ENCODE peak calls at places on chromosomes 11 and 22, in ten cellular contexts. One of them, this sample, is unnamed.

GRCh38 chr11:69376155-69377028 is 82.4 kb downstream of the MYEOV start:
- DNase-seq in astrocyte: no peak
- DNase-seq in AG04449: no peak
- DNase-seq in astrocyte of the cerebellum: no peak
- DNase-seq in heart right ventricle: no peak
- DNase-seq in hepatocyte: no peak
- DNase-seq in GM06990: no peak
- DNase-seq in Panc1: no peak
- DNase-seq in A549: no peak
- DNase-seq in OCI-LY7: no peak
- DNase-seq in this sample: no peak

GRCh38 chr11:12085371-12086251 is 24.8 kb upstream of the MICAL2 start:
- DNase-seq in astrocyte: peak; percentile 61
- DNase-seq in hepatocyte: no peak
- DNase-seq in GM06990: no peak
- DNase-seq in astrocyte of the cerebellum: no peak
- DNase-seq in AG04449: no peak
- DNase-seq in OCI-LY7: no peak
- DNase-seq in A549: peak; percentile 29
- DNase-seq in heart right ventricle: no peak
- DNase-seq in Panc1: no peak
- DNase-seq in this sample: no peak

GRCh38 chr11:72629266-72629665 is 45.0 kb downstream of the PDE2A start:
- DNase-seq in hepatocyte: no peak
- DNase-seq in heart right ventricle: peak; percentile 65
- DNase-seq in astrocyte: no peak
- DNase-seq in A549: no peak
- DNase-seq in AG04449: no peak
- DNase-seq in GM06990: no peak
- DNase-seq in Panc1: no peak
- DNase-seq in astrocyte of the cerebellum: no peak
- DNase-seq in OCI-LY7: no peak
- DNase-seq in this sample: no peak

GRCh38 chr11:66414120-66414934 is 6.5 kb upstream of the NPAS4 start:
- DNase-seq in AG04449: no peak
- DNase-seq in A549: no peak
- DNase-seq in hepatocyte: no peak
- DNase-seq in Panc1: no peak
- DNase-seq in OCI-LY7: no peak
- DNase-seq in astrocyte: no peak
- DNase-seq in heart right ventricle: no peak
- DNase-seq in astrocyte of the cerebellum: no peak
- DNase-seq in GM06990: no peak
- DNase-seq in this sample: no peak

GRCh38 chr22:42745118-42745517 is 24.4 kb upstream of the A4GALT start:
- DNase-seq in Panc1: no peak
- DNase-seq in hepatocyte: peak; percentile 71
- DNase-seq in AG04449: no peak
- DNase-seq in astrocyte of the cerebellum: no peak
- DNase-seq in A549: no peak
- DNase-seq in GM06990: no peak
- DNase-seq in heart right ventricle: no peak
- DNase-seq in astrocyte: peak; percentile 67
- DNase-seq in OCI-LY7: no peak
- DNase-seq in this sample: no peak

GRCh38 chr11:26916805-26917204 is 77.1 kb upstream of the FIBIN start:
- DNase-seq in Panc1: no peak
- DNase-seq in hepatocyte: no peak
- DNase-seq in heart right ventricle: no peak
- DNase-seq in astrocyte: peak; percentile 15
- DNase-seq in A549: no peak
- DNase-seq in AG04449: no peak
- DNase-seq in GM06990: no peak
- DNase-seq in OCI-LY7: no peak
- DNase-seq in astrocyte of the cerebellum: no peak
- DNase-seq in this sample: no peak

GRCh38 chr11:35047179-35047578 is 91.8 kb upstream of the CD44 start:
- DNase-seq in GM06990: peak; percentile 38
- DNase-seq in hepatocyte: no peak
- DNase-seq in astrocyte: no peak
- DNase-seq in A549: no peak
- DNase-seq in OCI-LY7: peak; percentile 50
- DNase-seq in astrocyte of the cerebellum: no peak
- DNase-seq in Panc1: no peak
- DNase-seq in AG04449: no peak
- DNase-seq in heart right ventricle: no peak
- DNase-seq in this sample: no peak

GRCh38 chr11:103800406-103801114 is 235.9 kb upstream of the DDI1 start:
- DNase-seq in AG04449: no peak
- DNase-seq in A549: no peak
- DNase-seq in OCI-LY7: peak; percentile 1
- DNase-seq in GM06990: no peak
- DNase-seq in hepatocyte: no peak
- DNase-seq in astrocyte: peak; percentile 23
- DNase-seq in astrocyte of the cerebellum: no peak
- DNase-seq in Panc1: no peak
- DNase-seq in heart right ventricle: peak; percentile 56
- DNase-seq in this sample: no peak

GRCh38 chr11:86358720-86359119 is 16.0 kb upstream of the CCDC81 start:
- DNase-seq in GM06990: no peak
- DNase-seq in AG04449: no peak
- DNase-seq in OCI-LY7: no peak
- DNase-seq in Panc1: no peak
- DNase-seq in heart right ventricle: no peak
- DNase-seq in astrocyte of the cerebellum: no peak
- DNase-seq in A549: no peak
- DNase-seq in astrocyte: no peak
- DNase-seq in hepatocyte: no peak
- DNase-seq in this sample: no peak

GRCh38 chr11:86355256-86355655 is 19.4 kb upstream of the CCDC81 start:
- DNase-seq in hepatocyte: no peak
- DNase-seq in astrocyte: no peak
- DNase-seq in astrocyte of the cerebellum: no peak
- DNase-seq in OCI-LY7: no peak
- DNase-seq in heart right ventricle: no peak
- DNase-seq in A549: no peak
- DNase-seq in Panc1: no peak
- DNase-seq in GM06990: no peak
- DNase-seq in AG04449: no peak
- DNase-seq in this sample: no peak

GRCh38 chr11:86365566-86365965 is 9.1 kb upstream of the CCDC81 start:
- DNase-seq in A549: no peak
- DNase-seq in GM06990: no peak
- DNase-seq in hepatocyte: no peak
- DNase-seq in astrocyte of the cerebellum: no peak
- DNase-seq in astrocyte: no peak
- DNase-seq in heart right ventricle: no peak
- DNase-seq in Panc1: no peak
- DNase-seq in OCI-LY7: no peak
- DNase-seq in AG04449: no peak
- DNase-seq in this sample: peak; percentile 43

GRCh38 chr11:86363424-86363823 is 11.3 kb upstream of the CCDC81 start:
- DNase-seq in OCI-LY7: no peak
- DNase-seq in heart right ventricle: no peak
- DNase-seq in A549: no peak
- DNase-seq in Panc1: no peak
- DNase-seq in astrocyte of the cerebellum: no peak
- DNase-seq in astrocyte: no peak
- DNase-seq in GM06990: no peak
- DNase-seq in hepatocyte: no peak
- DNase-seq in AG04449: no peak
- DNase-seq in this sample: no peak

DNA sequence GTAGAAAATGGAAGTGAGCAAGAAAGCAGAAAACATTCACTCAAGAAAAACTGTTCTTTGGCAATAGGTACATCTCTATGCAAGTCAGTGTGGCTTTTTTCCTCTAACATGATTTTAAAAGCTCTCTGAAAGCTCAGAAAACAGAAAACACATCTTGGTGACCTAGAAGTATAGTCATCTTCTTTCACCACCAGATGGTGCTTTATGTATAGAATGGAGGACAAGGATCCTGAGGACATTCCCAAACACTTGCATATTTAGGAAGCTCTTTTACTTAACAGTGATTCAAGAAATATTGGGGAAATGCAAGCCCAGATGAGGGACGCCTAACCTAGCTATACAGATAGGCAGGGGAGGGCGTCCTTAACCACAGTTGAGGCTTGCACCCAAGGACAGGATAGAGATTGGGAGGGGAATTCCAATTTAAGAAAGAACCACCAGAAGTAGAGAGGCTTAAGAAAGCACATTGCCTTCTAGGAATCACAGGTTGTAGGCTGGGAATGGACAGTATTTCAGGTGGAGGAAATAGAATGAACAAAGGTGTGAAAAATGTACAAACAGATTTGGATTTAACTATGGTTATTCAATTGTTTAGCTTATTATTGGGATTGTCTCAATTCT is 13.8 kb upstream of the CCDC81 start:
- DNase-seq in astrocyte: peak; percentile 27
- DNase-seq in OCI-LY7: no peak
- DNase-seq in astrocyte of the cerebellum: peak; percentile 18
- DNase-seq in Panc1: peak; percentile 18
- DNase-seq in heart right ventricle: no peak
- DNase-seq in AG04449: peak; percentile 29
- DNase-seq in hepatocyte: peak; percentile 40
- DNase-seq in A549: peak; percentile 41
- DNase-seq in GM06990: no peak
- DNase-seq in this sample: peak; percentile 39
- TF ChIP-seq CTCF in astrocyte: peak; percentile 36
- TF ChIP-seq CTCF in OCI-LY7: peak; percentile 19
- TF ChIP-seq CTCF in astrocyte of the cerebellum: peak; percentile 42
- TF ChIP-seq CTCF in Panc1: peak; percentile 79
- TF ChIP-seq CTCF in heart right ventricle: peak; percentile 14
- TF ChIP-seq CTCF in AG04449: peak; percentile 52
- TF ChIP-seq CTCF in hepatocyte: peak; percentile 50
- TF ChIP-seq CTCF in A549: peak; percentile 76
- TF ChIP-seq CTCF in GM06990: no peak
- TF ChIP-seq CTCF in this sample: peak; percentile 40

GRCh38 chr11:64339754-64340408 is at the start of gene CCDC88B:
- DNase-seq in astrocyte of the cerebellum: no peak
- DNase-seq in AG04449: no peak
- DNase-seq in heart right ventricle: peak; percentile 47
- DNase-seq in astrocyte: no peak
- DNase-seq in hepatocyte: peak; percentile 7
- DNase-seq in GM06990: peak; percentile 83
- DNase-seq in A549: no peak
- DNase-seq in OCI-LY7: peak; percentile 92
- DNase-seq in Panc1: no peak
- DNase-seq in this sample: no peak

GRCh38 chr11:64340671-64341335 is 799 bp downstream of the CCDC88B start:
- DNase-seq in OCI-LY7: peak; percentile 78
- DNase-seq in heart right ventricle: no peak
- DNase-seq in astrocyte of the cerebellum: no peak
- DNase-seq in astrocyte: no peak
- DNase-seq in hepatocyte: peak; percentile 34
- DNase-seq in AG04449: no peak
- DNase-seq in GM06990: peak; percentile 81
- DNase-seq in Panc1: no peak
- DNase-seq in A549: no peak
- DNase-seq in this sample: no peak

GRCh38 chr11:64342869-64343739 is 3.1 kb downstream of the CCDC88B start:
- DNase-seq in hepatocyte: peak; percentile 2
- DNase-seq in OCI-LY7: no peak
- DNase-seq in astrocyte: no peak
- DNase-seq in astrocyte of the cerebellum: no peak
- DNase-seq in GM06990: no peak
- DNase-seq in A549: no peak
- DNase-seq in Panc1: no peak
- DNase-seq in heart right ventricle: no peak
- DNase-seq in AG04449: no peak
- DNase-seq in this sample: no peak

GRCh38 chr11:64341851-64342791 is 2.1 kb downstream of the CCDC88B start:
- DNase-seq in astrocyte of the cerebellum: peak; percentile 33
- DNase-seq in astrocyte: peak; percentile 61
- DNase-seq in A549: peak; percentile 91
- DNase-seq in Panc1: peak; percentile 43
- DNase-seq in GM06990: peak; percentile 91
- DNase-seq in OCI-LY7: peak; percentile 91
- DNase-seq in heart right ventricle: peak; percentile 86
- DNase-seq in AG04449: peak; percentile 28
- DNase-seq in hepatocyte: peak; percentile 93
- DNase-seq in this sample: peak; percentile 27

DNA sequence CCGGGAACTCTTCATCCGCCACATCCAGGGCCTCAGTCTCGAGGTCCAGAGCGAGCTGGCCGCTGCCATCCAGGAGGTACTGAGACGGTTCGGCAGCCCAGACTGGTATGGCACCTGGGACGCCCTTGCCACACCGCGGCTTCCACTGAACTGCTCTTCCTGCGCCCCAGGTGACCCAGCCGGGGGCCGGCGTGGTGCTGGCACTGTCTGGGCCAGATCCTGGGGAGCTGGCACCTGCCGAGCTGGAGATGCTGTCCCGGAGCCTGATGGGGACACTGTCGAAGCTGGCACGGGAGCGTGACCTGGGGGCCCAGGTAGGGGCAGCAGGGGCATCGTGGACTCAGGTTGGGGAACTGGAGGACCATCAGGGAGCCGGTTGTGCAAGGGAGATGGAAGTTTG is 1.4 kb downstream of the CCDC88B start:
- DNase-seq in Panc1: no peak
- DNase-seq in astrocyte: no peak
- DNase-seq in GM06990: no peak
- DNase-seq in astrocyte of the cerebellum: no peak
- DNase-seq in AG04449: no peak
- DNase-seq in hepatocyte: peak; percentile 3
- DNase-seq in heart right ventricle: no peak
- DNase-seq in OCI-LY7: no peak
- DNase-seq in A549: no peak
- DNase-seq in this sample: no peak
- H3K4me3 ChIP-seq in Panc1: no peak overlapping the region
- H3K4me3 ChIP-seq in astrocyte: no peak overlapping the region
- H3K4me3 ChIP-seq in GM06990: peak overlapping the region; percentile 90
- H3K4me3 ChIP-seq in astrocyte of the cerebellum: no peak overlapping the region
- H3K4me3 ChIP-seq in AG04449: no peak overlapping the region
- H3K4me3 ChIP-seq in hepatocyte: no peak overlapping the region
- H3K4me3 ChIP-seq in heart right ventricle: no peak overlapping the region
- H3K4me3 ChIP-seq in OCI-LY7: peak overlapping the region; percentile 74
- H3K4me3 ChIP-seq in A549: no peak overlapping the region
- H3K4me3 ChIP-seq in this sample: no peak overlapping the region

DNA sequence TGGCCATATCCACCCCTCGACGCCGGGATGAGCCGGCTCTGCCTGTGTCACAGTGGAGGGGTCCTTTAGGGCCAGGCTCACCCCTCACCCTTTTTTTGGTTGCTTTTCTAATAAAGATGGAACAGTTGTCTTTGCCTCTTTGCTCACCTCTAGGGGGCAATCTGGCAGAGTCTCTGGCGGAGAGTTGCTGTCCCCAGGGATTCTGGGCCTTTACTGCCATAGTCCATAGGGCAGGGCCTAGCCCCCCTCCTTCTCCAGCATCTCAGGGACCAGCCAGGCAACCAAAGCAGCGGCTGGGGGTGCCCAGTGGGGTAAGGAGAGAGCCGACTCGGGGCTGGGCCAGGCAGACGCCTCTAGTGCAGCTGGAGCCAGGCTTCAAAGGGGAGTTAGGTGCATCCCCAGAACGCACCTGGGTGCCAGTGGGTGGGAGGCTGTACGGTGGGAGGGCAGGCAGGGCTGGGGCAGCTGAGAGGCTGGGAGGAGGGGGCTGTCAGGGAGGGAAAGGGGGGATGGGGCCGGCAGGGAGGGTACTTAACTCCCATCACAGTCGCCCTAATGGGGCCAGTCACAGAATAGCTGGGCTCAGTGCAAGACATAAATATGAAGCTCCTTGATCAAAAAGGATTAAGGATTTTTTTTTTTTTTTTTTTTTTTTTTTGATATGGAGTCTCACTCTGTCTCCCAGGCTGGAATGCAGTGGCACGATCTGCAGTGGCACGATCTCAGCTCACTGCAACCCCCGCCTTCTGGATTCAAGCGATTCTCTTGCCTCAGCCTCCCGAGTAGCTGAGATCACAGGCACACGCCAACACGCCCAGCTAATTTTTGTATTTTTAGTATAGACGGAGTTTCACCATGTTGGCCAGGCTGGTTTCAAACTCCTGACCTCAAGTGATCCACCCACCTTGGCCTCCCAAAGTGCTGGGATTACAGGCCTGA is 2.5 kb upstream of the SUSD2 start:
- DNase-seq in astrocyte of the cerebellum: no peak
- DNase-seq in GM06990: no peak
- DNase-seq in hepatocyte: no peak
- DNase-seq in A549: no peak
- DNase-seq in AG04449: no peak
- DNase-seq in OCI-LY7: peak; percentile 55
- DNase-seq in astrocyte: no peak
- DNase-seq in Panc1: no peak
- DNase-seq in heart right ventricle: no peak
- DNase-seq in this sample: no peak
- TF ChIP-seq CTCF in astrocyte of the cerebellum: peak; percentile 55
- TF ChIP-seq CTCF in GM06990: peak; percentile 43
- TF ChIP-seq CTCF in hepatocyte: peak; percentile 23
- TF ChIP-seq CTCF in A549: peak; percentile 31
- TF ChIP-seq CTCF in AG04449: peak; percentile 27
- TF ChIP-seq CTCF in OCI-LY7: peak; percentile 77
- TF ChIP-seq CTCF in astrocyte: peak; percentile 29
- TF ChIP-seq CTCF in Panc1: peak; percentile 66
- TF ChIP-seq CTCF in heart right ventricle: peak; percentile 11
- TF ChIP-seq CTCF in this sample: peak; percentile 52

GRCh38 chr11:18650353-18650752 is 16.2 kb upstream of the SPTY2D1 start:
- DNase-seq in AG04449: no peak
- DNase-seq in astrocyte: no peak
- DNase-seq in A549: no peak
- DNase-seq in GM06990: no peak
- DNase-seq in hepatocyte: no peak
- DNase-seq in OCI-LY7: no peak
- DNase-seq in heart right ventricle: no peak
- DNase-seq in Panc1: no peak
- DNase-seq in astrocyte of the cerebellum: no peak
- DNase-seq in this sample: no peak

GRCh38 chr11:18650859-18651557 is 16.9 kb upstream of the SPTY2D1 start:
- DNase-seq in OCI-LY7: peak; percentile 60
- DNase-seq in astrocyte: no peak
- DNase-seq in hepatocyte: peak; percentile 60
- DNase-seq in A549: no peak
- DNase-seq in astrocyte of the cerebellum: peak; percentile 26
- DNase-seq in heart right ventricle: no peak
- DNase-seq in GM06990: peak; percentile 45
- DNase-seq in Panc1: no peak
- DNase-seq in AG04449: no peak
- DNase-seq in this sample: peak; percentile 65
- H3K4me3 ChIP-seq in OCI-LY7: no peak overlapping the region
- H3K4me3 ChIP-seq in astrocyte: no peak overlapping the region
- H3K4me3 ChIP-seq in hepatocyte: no peak overlapping the region
- H3K4me3 ChIP-seq in A549: no peak overlapping the region
- H3K4me3 ChIP-seq in astrocyte of the cerebellum: no peak overlapping the region
- H3K4me3 ChIP-seq in heart right ventricle: no peak overlapping the region
- H3K4me3 ChIP-seq in GM06990: peak overlapping the region; percentile 2
- H3K4me3 ChIP-seq in Panc1: no peak overlapping the region
- H3K4me3 ChIP-seq in AG04449: no peak overlapping the region
- H3K4me3 ChIP-seq in this sample: no peak overlapping the region

This sample was measured in HFF-Myc.